ENCODE peak calls at places on chromosomes 1 and 21, in four cellular contexts. V is PC-9, E is neural progenitor cell, P is A673. B is an unnamed sample.

GRCh38 chr1:18229620-18230019 is 122.0 kb downstream of the IGSF21 start:
- DNase-seq in V (no peak), E (no peak), P (no peak), B (no peak)

GRCh38 chr1:203304391-203304918 is 864 bp upstream of the BTG2 start:
- DNase-seq in V (no peak), E (no peak), P (no peak), B (no peak)

GRCh38 chr1:11990303-11991032 is 10.2 kb downstream of the MFN2 start:
- DNase-seq in V (no peak), E (no peak), P (no peak), B (no peak)

GRCh38 chr1:117231748-117232373 is 21.1 kb upstream of the VTCN1 start:
- DNase-seq in V (peak; percentile 47), E (no peak), P (no peak), B (no peak)

GRCh38 chr1:4664601-4665000 is 10.2 kb downstream of the AJAP1 start:
- DNase-seq in V (no peak), E (no peak), P (no peak), B (no peak)

GRCh38 chr1:178192686-178193085 is 98.8 kb downstream of the RASAL2 start:
- DNase-seq in V (peak; percentile 90), E (no peak), P (no peak), B (peak; percentile 77)

GRCh38 chr1:172723251-172723650 is 64.3 kb downstream of the FASLG start:
- DNase-seq in V (no peak), E (no peak), P (no peak), B (no peak)

GRCh38 chr1:231803353-231803752 is 176.8 kb downstream of the DISC1 start:
- DNase-seq in V (no peak), E (no peak), P (no peak), B (no peak)

GRCh38 chr21:42403611-42404231 is at the start of gene UBASH3A:
- DNase-seq in V (no peak), E (no peak), P (no peak), B (no peak)

GRCh38 chr1:24203404-24203803 is 16.3 kb upstream of the IFNLR1 start:
- DNase-seq in V (peak; percentile 87), E (no peak), P (no peak), B (no peak)

GRCh38 chr1:174276087-174276486 is 116.8 kb downstream of the RABGAP1L start:
- DNase-seq in V (no peak), E (no peak), P (no peak), B (no peak)

GRCh38 chr1:221069178-221069903 is 190.1 kb downstream of the HLX start:
- DNase-seq in V (no peak), E (peak; percentile 4), P (no peak), B (no peak)

GRCh38 chr1:24993871-24994270 is 63.8 kb upstream of the RUNX3 start:
- DNase-seq in V (no peak), E (no peak), P (no peak), B (no peak)

GRCh38 chr1:64663654-64664053 is 81.2 kb upstream of the RAVER2 start:
- DNase-seq in V (no peak), E (peak; percentile 37), P (peak; percentile 82), B (no peak)

GRCh38 chr1:246760426-246761347 is 36.5 kb downstream of the SCCPDH start:
- DNase-seq in V (no peak), E (no peak), P (no peak), B (no peak)

GRCh38 chr1:11518016-11518670 is 39.2 kb downstream of the DISP3 start:
- DNase-seq in V (no peak), E (no peak), P (no peak), B (no peak)

GRCh38 chr1:228830185-228830953 is 95.1 kb downstream of the RHOU start:
- DNase-seq in V (no peak), E (no peak), P (no peak), B (peak; percentile 76)

GRCh38 chr1:65527211-65527610 is 106.7 kb downstream of the LEPR start:
- DNase-seq in V (no peak), E (no peak), P (peak; percentile 27), B (peak; percentile 75)

GRCh38 chr1:180503274-180503862 is 991 bp upstream of the ACBD6 start:
- DNase-seq in V (no peak), E (no peak), P (no peak), B (no peak)

GRCh38 chr1:76430532-76430931 is 356.0 kb downstream of the ST6GALNAC3 start:
- DNase-seq in V (no peak), E (no peak), P (no peak), B (no peak)

GRCh38 chr1:81702903-81703302 is 97.8 kb upstream of the ADGRL2 start:
- DNase-seq in V (peak; percentile 98), E (no peak), P (no peak), B (no peak)

GRCh38 chr1:100960098-100960497 is 64.2 kb downstream of the SLC30A7 start:
- DNase-seq in V (no peak), E (no peak), P (no peak), B (no peak)

GRCh38 chr1:36162680-36163079 is 6.7 kb downstream of the MAP7D1 start:
- DNase-seq in V (no peak), E (no peak), P (no peak), B (no peak)

GRCh38 chr1:223352944-223353343 is 11.0 kb downstream of the SUSD4 start:
- DNase-seq in V (no peak), E (no peak), P (no peak), B (no peak)

GRCh38 chr1:24867064-24867870 is 62.8 kb downstream of the RUNX3 start:
- DNase-seq in V (no peak), E (no peak), P (no peak), B (no peak)

GRCh38 chr1:25695991-25696330 is 79.4 kb downstream of the MAN1C1 start:
- DNase-seq in V (peak; percentile 77), E (no peak), P (no peak), B (no peak)

DNA sequence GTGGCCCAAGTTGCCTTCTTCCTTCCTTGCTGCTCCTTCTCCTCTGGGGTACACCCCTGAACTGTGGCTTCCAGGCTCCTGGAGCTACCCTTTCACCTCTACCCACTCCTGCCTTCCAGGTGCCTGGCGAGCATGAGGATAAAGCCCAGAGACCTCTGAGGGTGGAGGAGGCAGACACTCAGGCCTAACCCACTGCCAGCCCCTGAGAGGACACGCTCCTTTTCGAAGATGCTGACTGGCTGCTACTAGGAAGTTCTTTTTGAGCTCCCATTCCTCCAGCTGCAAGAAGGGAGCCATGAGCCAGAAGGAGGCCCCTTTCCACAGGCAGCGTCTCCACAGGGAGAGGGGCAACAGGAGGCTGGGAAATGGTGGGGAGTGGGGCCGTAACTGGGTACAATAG is 15.6 kb downstream of the RHBG start:
- DNase-seq in V (no peak), E (no peak), P (no peak), B (no peak)
- TF ChIP-seq CTCF in V (no peak), E (no peak), P (no peak), B (no peak)

DNA sequence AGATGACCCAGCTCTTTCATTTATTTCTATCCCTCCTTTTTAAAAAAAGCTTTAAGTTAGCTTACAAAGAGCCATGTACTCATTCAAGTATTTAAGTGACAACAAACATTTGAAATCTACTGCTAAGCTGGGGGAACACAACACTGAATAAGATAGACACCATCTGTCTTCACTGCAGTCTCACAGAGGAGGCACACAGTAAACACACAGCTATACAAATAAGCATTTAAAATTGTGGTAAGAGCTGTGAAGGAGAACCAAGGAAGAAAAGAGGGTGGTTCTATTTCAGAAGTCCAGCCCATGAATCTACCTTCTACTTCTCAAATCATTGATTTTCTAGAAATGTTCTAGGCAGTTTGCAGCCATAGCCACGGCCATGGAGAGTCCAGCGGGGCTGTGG is 28.1 kb downstream of the PRDM2 start:
- DNase-seq in V (no peak), E (no peak), P (no peak), B (no peak)
- H3K4me3 ChIP-seq in V (no peak overlapping the region), E (no peak overlapping the region), P (no peak overlapping the region), B (no peak overlapping the region)

DNA sequence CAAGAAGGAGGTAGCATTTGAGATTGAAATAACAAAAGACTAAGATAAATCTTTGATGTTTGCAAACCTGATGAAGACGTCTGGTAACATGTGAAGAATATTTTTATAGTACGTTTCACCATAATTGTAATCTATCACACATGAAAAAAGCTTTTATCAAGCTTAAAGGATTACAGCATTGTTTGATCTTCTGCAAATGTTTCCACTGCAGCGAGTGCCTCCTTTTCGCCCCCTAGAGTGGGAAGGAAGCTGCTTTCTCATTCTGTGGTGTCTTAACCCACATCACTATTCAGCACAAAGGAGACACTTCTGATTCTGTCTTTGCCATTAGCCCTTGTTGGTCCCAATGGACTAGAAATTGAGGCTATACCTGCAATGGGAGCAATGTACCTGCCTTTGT is 46.0 kb upstream of the IL12RB2 start:
- DNase-seq in V (no peak), E (peak; percentile 44), P (peak; percentile 36), B (no peak)
- TF ChIP-seq CTCF in V (no peak), E (peak; percentile 42), P (peak; percentile 54), B (peak; percentile 29)

DNA sequence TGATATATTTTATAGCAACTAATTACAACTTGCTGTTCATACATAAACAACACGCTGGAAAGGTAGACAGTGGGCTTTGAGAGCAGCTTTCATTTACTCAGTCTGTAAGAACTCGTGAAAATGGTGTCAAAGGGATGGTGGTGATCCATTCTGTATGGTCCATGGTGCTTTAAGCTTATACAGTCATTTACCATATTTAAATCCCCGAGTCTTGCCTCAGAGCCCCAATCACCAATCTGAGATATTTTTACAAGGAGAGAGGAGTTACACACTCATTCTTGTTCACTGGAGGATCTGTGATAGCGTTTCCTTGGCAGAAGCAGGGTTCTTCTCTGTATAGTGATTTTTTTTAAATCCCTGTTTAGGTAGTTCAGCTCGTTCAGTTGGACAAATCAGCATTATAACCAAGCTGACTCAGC is 694.6 kb downstream of the USP25 start:
- DNase-seq in V (no peak), E (no peak), P (no peak), B (no peak)
- H3K4me3 ChIP-seq in V (no peak overlapping the region), E (no peak overlapping the region), P (no peak overlapping the region), B (peak overlapping the region; percentile 40)

GRCh38 chr1:56894014-56894413 is 39.4 kb downstream of the C8A start:
- DNase-seq in V (no peak), E (no peak), P (no peak), B (no peak)

DNA sequence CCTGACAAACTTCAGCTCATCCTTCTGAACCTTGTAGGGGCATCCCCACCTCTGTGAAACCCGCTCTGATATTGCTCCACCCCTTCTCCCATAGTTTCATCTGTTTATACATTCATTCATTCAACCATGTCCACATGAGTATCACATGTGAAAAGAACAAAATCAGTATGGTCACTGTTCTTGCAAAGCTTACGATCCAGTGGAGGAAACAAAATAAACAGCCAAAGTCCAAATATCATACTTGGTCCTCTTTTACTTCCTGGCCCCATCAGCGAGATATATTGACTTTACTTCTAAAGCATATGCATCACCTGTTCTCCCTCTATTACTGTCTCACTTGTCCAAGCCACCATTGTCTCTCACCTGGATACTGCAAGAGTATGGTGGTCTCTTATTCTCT is 35.6 kb downstream of the C8A start:
- DNase-seq in V (no peak), E (no peak), P (no peak), B (no peak)
- TF ChIP-seq CTCF in V (no peak), E (no peak), P (no peak), B (no peak)

B was measured in LNCaP clone FGC.